ENCODE peak calls at places on chromosomes 6 and 20, in six cellular contexts. P, Q, W, G, K and B are unnamed samples.

GRCh38 chr6:150056156-150056555 is 12.8 kb downstream of the ULBP3 start:
- DNase-seq in P (no peak), Q (no peak), W (no peak), G (no peak), K (no peak), B (no peak)

GRCh38 chr6:127971945-127972391 is 71.1 kb upstream of the THEMIS start:
- DNase-seq in P (no peak), Q (no peak), W (no peak), G (no peak), K (no peak), B (no peak)

GRCh38 chr6:151494235-151494950 is 576 bp downstream of the CCDC170 start:
- DNase-seq in P (peak), Q (peak), W (peak), G (no peak), K (no peak), B (no peak)

GRCh38 chr6:163329991-163330390 is 84.5 kb upstream of the QKI start:
- DNase-seq in P (peak), Q (no peak), W (no peak), G (no peak), K (no peak), B (no peak)

GRCh38 chr20:16810216-16810615 is 62.1 kb downstream of the OTOR start:
- DNase-seq in P (no peak), Q (no peak), W (no peak), G (no peak), K (no peak), B (no peak)

GRCh38 chr6:41964201-41964887 is 22.7 kb upstream of the CCND3 start:
- DNase-seq in P (no peak), Q (no peak), W (no peak), G (no peak), K (no peak), B (no peak)

GRCh38 chr6:72966628-72967280 is 258.5 kb downstream of the KHDC1L start:
- DNase-seq in P (no peak), Q (no peak), W (no peak), G (no peak), K (no peak), B (no peak)

GRCh38 chr6:142737368-142738060 is 207.5 kb downstream of the HIVEP2 start:
- DNase-seq in P (no peak), Q (no peak), W (no peak), G (no peak), K (no peak), B (no peak)

GRCh38 chr20:53757472-53757913 is 163.9 kb upstream of the ZNF217 start:
- DNase-seq in P (no peak), Q (no peak), W (no peak), G (no peak), K (no peak), B (no peak)

GRCh38 chr6:167141667-167142432 is 15.9 kb downstream of the GPR31 start:
- DNase-seq in P (peak), Q (peak), W (peak), G (no peak), K (peak), B (peak)

GRCh38 chr20:58523916-58524315 is 8.7 kb upstream of the APCDD1L start:
- DNase-seq in P (no peak), Q (no peak), W (no peak), G (no peak), K (no peak), B (no peak)

GRCh38 chr6:30124391-30124790 is 11.5 kb upstream of the TRIM31 start:
- DNase-seq in P (no peak), Q (no peak), W (no peak), G (no peak), K (no peak), B (no peak)

GRCh38 chr6:158566207-158566818 is 6.4 kb downstream of the TMEM181 start:
- DNase-seq in P (no peak), Q (no peak), W (no peak), G (no peak), K (no peak), B (no peak)

GRCh38 chr20:58094160-58094559 is 134.3 kb downstream of the ANKRD60 start:
- DNase-seq in P (no peak), Q (no peak), W (no peak), G (no peak), K (no peak), B (no peak)

GRCh38 chr6:337782-338464 is 45.6 kb downstream of the DUSP22 start:
- DNase-seq in P (no peak), Q (peak), W (no peak), G (no peak), K (peak), B (no peak)

GRCh38 chr6:39341352-39341751 is 18.9 kb upstream of the KCNK16 start:
- DNase-seq in P (no peak), Q (no peak), W (no peak), G (no peak), K (no peak), B (no peak)

GRCh38 chr6:111692327-111693164 is 86.9 kb upstream of the TRAF3IP2 start:
- DNase-seq in P (no peak), Q (no peak), W (no peak), G (no peak), K (peak), B (peak)

GRCh38 chr6:147003186-147003585 is 201.0 kb upstream of the STXBP5 start:
- DNase-seq in P (no peak), Q (no peak), W (no peak), G (no peak), K (no peak), B (no peak)

GRCh38 chr20:10922521-10922920 is 248.7 kb upstream of the JAG1 start:
- DNase-seq in P (no peak), Q (no peak), W (no peak), G (no peak), K (no peak), B (no peak)

GRCh38 chr20:10109621-10110020 is 74.8 kb downstream of the ANKEF1 start:
- DNase-seq in P (no peak), Q (no peak), W (no peak), G (no peak), K (no peak), B (peak)

GRCh38 chr20:47927385-47927851 is 142.1 kb upstream of the SULF2 start:
- DNase-seq in P (no peak), Q (no peak), W (no peak), G (no peak), K (no peak), B (no peak)

GRCh38 chr6:137823826-137824501 is 43.1 kb upstream of the TNFAIP3 start:
- DNase-seq in P (no peak), Q (no peak), W (no peak), G (no peak), K (no peak), B (no peak)

GRCh38 chr6:120473804-120474203 is 860.5 kb downstream of the TBC1D32 start:
- DNase-seq in P (no peak), Q (no peak), W (no peak), G (no peak), K (no peak), B (no peak)

GRCh38 chr6:34795836-34796425 is 4.0 kb downstream of the BLTP3A start:
- DNase-seq in P (no peak), Q (no peak), W (no peak), G (no peak), K (no peak), B (no peak)

GRCh38 chr6:114195736-114196403 is 147.0 kb downstream of the HS3ST5 start:
- DNase-seq in P (no peak), Q (no peak), W (no peak), G (no peak), K (no peak), B (no peak)

GRCh38 chr6:137882225-137882961 is 15.3 kb downstream of the TNFAIP3 start:
- DNase-seq in P (no peak), Q (no peak), W (no peak), G (no peak), K (no peak), B (no peak)

GRCh38 chr6:44002071-44002590 is 125.1 kb downstream of the MRPL14 start:
- DNase-seq in P (no peak), Q (peak), W (no peak), G (no peak), K (no peak), B (peak)

GRCh38 chr6:15331143-15331542 is 85.3 kb downstream of the JARID2 start:
- DNase-seq in P (no peak), Q (no peak), W (no peak), G (no peak), K (no peak), B (no peak)

GRCh38 chr20:40431611-40432010 is 257.4 kb downstream of the MAFB start:
- DNase-seq in P (no peak), Q (no peak), W (no peak), G (no peak), K (no peak), B (no peak)

GRCh38 chr6:110357696-110358535 is at the start of gene METTL24:
- DNase-seq in P (peak), Q (no peak), W (peak), G (no peak), K (peak), B (peak)

GRCh38 chr6:45441811-45442453 is 64.2 kb upstream of the SUPT3H start:
- DNase-seq in P (no peak), Q (no peak), W (no peak), G (no peak), K (no peak), B (no peak)
- H3K27ac ChIP-seq in P (peak), Q (no peak), W (no peak), G (no peak), K (no peak), B (no peak)

DNA sequence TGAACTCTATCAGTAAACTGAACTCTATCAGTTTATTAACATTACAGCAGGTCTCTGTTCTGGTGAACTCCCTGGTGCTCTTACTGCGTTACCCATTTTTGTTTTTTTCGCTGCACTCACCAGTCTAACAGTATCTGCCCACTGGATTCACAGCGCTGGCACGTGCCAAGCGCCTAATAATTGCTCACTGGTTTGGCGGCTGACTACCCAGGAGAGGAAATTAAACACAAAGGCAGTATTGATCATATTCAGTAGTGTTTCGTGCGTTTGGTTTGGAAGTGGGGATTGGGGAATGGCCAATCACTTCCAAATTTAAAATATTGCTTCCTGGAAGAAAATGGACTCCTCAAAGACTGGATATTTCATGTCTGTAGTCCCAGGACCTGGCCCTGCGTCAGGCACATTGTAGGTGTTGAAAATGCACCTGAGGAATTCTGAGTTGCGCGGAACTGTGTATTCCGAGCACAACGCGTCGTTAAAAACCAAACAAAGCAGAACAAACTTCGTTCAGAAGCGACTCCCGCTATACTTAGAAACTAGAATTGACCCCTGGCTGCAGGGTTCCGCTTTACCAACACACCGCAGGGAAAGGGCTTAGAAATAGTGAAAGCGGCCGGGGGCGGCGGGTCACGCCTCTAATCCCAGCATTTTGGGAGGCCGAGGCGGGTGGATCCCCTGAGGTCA is 1.1 kb upstream of the RPS12 start:
- DNase-seq in P (no peak), Q (peak), W (peak), G (no peak), K (peak), B (peak)
- TF ChIP-seq POLR2A in P (no peak), Q (no peak), W (no peak), G (no peak), K (peak), B (peak)

DNA sequence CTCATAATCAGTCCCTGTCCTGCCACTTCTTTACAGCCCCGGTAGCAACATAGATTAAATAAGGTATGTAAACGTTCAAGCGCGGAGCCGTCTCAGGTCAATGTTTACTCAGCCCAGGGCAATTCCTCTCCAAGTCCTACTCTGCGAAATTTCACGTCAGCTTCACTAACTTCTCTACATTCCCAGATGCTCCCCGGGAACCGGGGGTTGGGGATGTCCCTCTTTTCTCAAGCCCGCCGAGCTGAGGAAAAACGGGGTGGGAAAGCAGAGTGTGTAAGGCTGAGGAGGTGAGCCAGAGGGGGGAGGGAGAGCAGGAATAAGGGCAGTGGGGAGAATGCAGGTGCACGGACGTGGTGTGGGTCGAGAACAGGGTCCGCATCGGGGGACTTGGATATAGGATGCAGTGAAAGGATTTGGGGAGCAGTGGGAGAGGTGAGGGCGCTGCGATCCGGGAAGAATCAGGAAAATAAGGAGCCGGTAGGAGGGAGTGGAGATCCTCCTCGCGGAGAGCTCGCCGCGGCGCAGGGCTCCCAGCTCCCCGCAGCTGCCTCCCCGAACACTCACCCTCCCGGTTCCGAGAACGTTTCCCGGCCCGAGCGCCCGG is 469 bp upstream of the TP53INP2 start:
- DNase-seq in P (no peak), Q (no peak), W (no peak), G (no peak), K (no peak), B (no peak)
- TF ChIP-seq CTCF in P (no peak), Q (no peak), W (no peak), G (peak), K (peak), B (no peak)

GRCh38 chr20:22585786-22586493 is 1.6 kb upstream of the FOXA2 start:
- DNase-seq in P (peak), Q (no peak), W (no peak), G (no peak), K (no peak), B (no peak)

GRCh38 chr20:22584922-22585785 is 782 bp upstream of the FOXA2 start:
- DNase-seq in P (peak), Q (no peak), W (no peak), G (no peak), K (peak), B (peak)

GRCh38 chr20:22582960-22583772 is 1.2 kb downstream of the FOXA2 start:
- DNase-seq in P (peak), Q (no peak), W (no peak), G (no peak), K (peak), B (peak)

GRCh38 chr20:22583773-22584629 is at the start of gene FOXA2:
- DNase-seq in P (peak), Q (no peak), W (no peak), G (no peak), K (peak), B (peak)

GRCh38 chr20:22584630-22584921 is 204 bp upstream of the FOXA2 start:
- DNase-seq in P (peak), Q (no peak), W (no peak), G (no peak), K (peak), B (peak)
- H3K27ac ChIP-seq in P (peak), Q (no peak), W (no peak), G (no peak), K (peak), B (peak)

GRCh38 chr6:118709859-118710350 is 58.5 kb upstream of the CEP85L start:
- DNase-seq in P (no peak), Q (peak), W (no peak), G (no peak), K (no peak), B (no peak)
- TF ChIP-seq POLR2A in P (no peak), Q (no peak), W (no peak), G (no peak), K (no peak), B (no peak)

DNA sequence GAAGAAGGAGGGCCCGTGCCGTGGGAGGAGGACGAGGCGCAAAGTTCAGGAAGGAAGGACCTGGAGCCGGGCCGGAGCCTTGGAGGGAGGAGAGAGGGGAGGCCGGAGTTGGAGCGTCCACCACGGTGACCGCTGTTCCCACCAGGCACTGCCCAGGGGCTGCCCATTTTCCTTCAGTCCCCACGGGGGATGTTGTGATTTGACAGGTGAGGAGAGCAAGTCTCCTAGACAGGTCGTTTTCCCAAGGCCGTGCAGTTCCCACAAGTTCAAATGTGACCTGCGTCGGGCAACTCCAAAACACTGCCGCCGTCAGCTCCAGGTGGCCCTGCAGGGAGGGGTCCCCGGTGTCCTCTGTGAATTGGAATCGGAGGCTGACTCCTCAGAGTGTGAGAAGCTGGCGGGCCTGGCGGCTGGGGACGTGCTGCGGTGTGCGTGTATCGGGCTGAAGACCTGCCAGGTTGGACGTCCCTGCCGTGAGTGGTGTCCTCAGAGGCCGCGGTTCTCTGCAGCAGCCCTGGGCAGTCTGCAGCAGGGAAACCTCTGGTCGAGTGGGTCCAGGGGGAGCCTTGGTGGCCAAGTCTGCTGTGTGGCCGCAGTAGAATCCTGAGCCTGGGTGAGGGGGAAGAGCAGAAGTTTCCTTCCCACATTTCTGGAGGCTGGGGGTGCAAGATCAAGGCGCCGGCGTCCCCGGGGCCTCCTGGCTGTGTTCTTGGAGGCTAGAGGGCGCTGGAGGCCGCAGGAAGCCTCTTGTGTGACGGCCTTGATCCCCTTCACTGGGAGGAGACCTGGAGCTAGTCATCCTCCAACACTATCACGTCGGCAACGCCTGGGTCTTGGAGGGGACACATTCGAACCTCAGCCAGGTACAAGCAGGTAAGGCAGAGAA is 115.0 kb upstream of the FRMD1 start:
- DNase-seq in P (no peak), Q (no peak), W (peak), G (no peak), K (peak), B (no peak)
- TF ChIP-seq CTCF in P (peak), Q (no peak), W (no peak), G (no peak), K (no peak), B (no peak)

GRCh38 chr20:18985551-18985950 is 172.0 kb downstream of the SCP2D1 start:
- DNase-seq in P (no peak), Q (no peak), W (no peak), G (no peak), K (no peak), B (no peak)

GRCh38 chr20:18984238-18985200 is 170.9 kb downstream of the SCP2D1 start:
- DNase-seq in P (no peak), Q (no peak), W (peak), G (no peak), K (no peak), B (peak)

GRCh38 chr20:18981956-18982539 is 168.5 kb downstream of the SCP2D1 start:
- DNase-seq in P (no peak), Q (no peak), W (no peak), G (no peak), K (no peak), B (no peak)

GRCh38 chr20:18986146-18986830 is 172.7 kb downstream of the SCP2D1 start:
- DNase-seq in P (no peak), Q (no peak), W (no peak), G (no peak), K (no peak), B (no peak)

GRCh38 chr20:18983796-18984195 is 170.2 kb downstream of the SCP2D1 start:
- DNase-seq in P (no peak), Q (no peak), W (no peak), G (no peak), K (no peak), B (peak)
- H3K27ac ChIP-seq in P (no peak), Q (no peak), W (peak), G (no peak), K (no peak), B (no peak)

GRCh38 chr20:46913329-46914044 is 18.8 kb downstream of the EYA2 start:
- DNase-seq in P (no peak), Q (no peak), W (no peak), G (no peak), K (no peak), B (no peak)
- TF ChIP-seq POLR2A in P (no peak), Q (no peak), W (no peak), G (no peak), K (no peak), B (no peak)

DNA sequence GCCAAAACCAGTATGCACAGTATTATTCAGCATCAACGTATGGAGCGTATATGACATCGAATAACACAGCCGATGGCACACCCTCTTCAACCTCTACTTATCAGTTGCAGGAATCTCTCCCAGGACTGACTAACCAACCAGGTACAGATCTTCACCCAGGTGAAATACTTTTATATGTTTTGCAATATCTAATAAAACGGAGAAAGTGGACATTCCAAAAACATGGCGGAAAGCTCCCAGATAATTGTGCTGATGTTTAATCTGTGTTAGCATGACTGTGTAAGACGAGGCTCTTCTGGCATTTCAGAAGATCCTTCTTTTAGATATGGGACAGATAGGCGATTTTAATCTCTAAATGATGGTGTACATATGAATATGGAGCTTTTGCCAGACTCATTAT is 227.4 kb downstream of the EYA4 start:
- DNase-seq in P (no peak), Q (no peak), W (no peak), G (no peak), K (no peak), B (no peak)
- TF ChIP-seq CTCF in P (no peak), Q (no peak), W (no peak), G (no peak), K (no peak), B (no peak)

GRCh38 chr6:37983720-37984501 is 164.4 kb downstream of the ZFAND3 start:
- DNase-seq in P (no peak), Q (no peak), W (no peak), G (no peak), K (no peak), B (no peak)
- H3K27ac ChIP-seq in P (no peak), Q (no peak), W (no peak), G (no peak), K (no peak), B (no peak)